ENCODE peak calls at places on chromosomes 2 and 18, in seven cellular contexts. One of them, this sample, is unnamed.

GRCh38 chr18:32353257-32353656 is 117.4 kb downstream of the GAREM1 start:
- DNase-seq in osteocyte: no peak
- DNase-seq in WERI-Rb-1: no peak
- DNase-seq in CD8-positive, alpha-beta T cell: no peak
- DNase-seq in mammary epithelial cell: no peak
- DNase-seq in lower lobe of right lung: no peak
- DNase-seq in NB4: no peak
- DNase-seq in this sample: no peak

GRCh38 chr18:3596324-3597158 is 146.6 kb downstream of the TGIF1 start:
- DNase-seq in lower lobe of right lung: peak
- DNase-seq in CD8-positive, alpha-beta T cell: no peak
- DNase-seq in osteocyte: no peak
- DNase-seq in NB4: peak
- DNase-seq in mammary epithelial cell: peak
- DNase-seq in WERI-Rb-1: peak
- DNase-seq in this sample: no peak

GRCh38 chr18:68588169-68588568 is 126.7 kb downstream of the TMX3 start:
- DNase-seq in CD8-positive, alpha-beta T cell: no peak
- DNase-seq in NB4: no peak
- DNase-seq in WERI-Rb-1: no peak
- DNase-seq in mammary epithelial cell: no peak
- DNase-seq in lower lobe of right lung: no peak
- DNase-seq in osteocyte: no peak
- DNase-seq in this sample: no peak

GRCh38 chr2:169237286-169237685 is 125.0 kb downstream of the LRP2 start:
- DNase-seq in WERI-Rb-1: no peak
- DNase-seq in NB4: no peak
- DNase-seq in lower lobe of right lung: no peak
- DNase-seq in mammary epithelial cell: no peak
- DNase-seq in osteocyte: no peak
- DNase-seq in CD8-positive, alpha-beta T cell: no peak
- DNase-seq in this sample: no peak

GRCh38 chr18:61893304-61893970 is 630 bp upstream of the RNF152 start:
- DNase-seq in CD8-positive, alpha-beta T cell: peak
- DNase-seq in WERI-Rb-1: peak
- DNase-seq in lower lobe of right lung: peak
- DNase-seq in osteocyte: peak
- DNase-seq in NB4: peak
- DNase-seq in mammary epithelial cell: peak
- DNase-seq in this sample: peak

GRCh38 chr2:72132981-72133720 is 14.5 kb downstream of the CYP26B1 start:
- DNase-seq in osteocyte: no peak
- DNase-seq in NB4: no peak
- DNase-seq in CD8-positive, alpha-beta T cell: no peak
- DNase-seq in WERI-Rb-1: peak
- DNase-seq in mammary epithelial cell: no peak
- DNase-seq in lower lobe of right lung: no peak
- DNase-seq in this sample: no peak

GRCh38 chr2:138021154-138021553 is 56.9 kb downstream of the HNMT start:
- DNase-seq in lower lobe of right lung: no peak
- DNase-seq in NB4: no peak
- DNase-seq in mammary epithelial cell: no peak
- DNase-seq in osteocyte: no peak
- DNase-seq in CD8-positive, alpha-beta T cell: no peak
- DNase-seq in WERI-Rb-1: no peak
- DNase-seq in this sample: no peak

GRCh38 chr18:50880108-50880465 is 1.2 kb downstream of the ME2 start:
- DNase-seq in lower lobe of right lung: no peak
- DNase-seq in NB4: peak
- DNase-seq in CD8-positive, alpha-beta T cell: no peak
- DNase-seq in WERI-Rb-1: no peak
- DNase-seq in osteocyte: no peak
- DNase-seq in mammary epithelial cell: no peak
- DNase-seq in this sample: no peak

GRCh38 chr2:37737507-37737906 is 66.1 kb upstream of the CDC42EP3 start:
- DNase-seq in mammary epithelial cell: no peak
- DNase-seq in CD8-positive, alpha-beta T cell: no peak
- DNase-seq in WERI-Rb-1: no peak
- DNase-seq in NB4: no peak
- DNase-seq in osteocyte: no peak
- DNase-seq in lower lobe of right lung: no peak
- DNase-seq in this sample: no peak

GRCh38 chr2:174750923-174751441 is 13.3 kb downstream of the CHRNA1 start:
- DNase-seq in mammary epithelial cell: no peak
- DNase-seq in CD8-positive, alpha-beta T cell: peak
- DNase-seq in lower lobe of right lung: no peak
- DNase-seq in osteocyte: no peak
- DNase-seq in NB4: no peak
- DNase-seq in WERI-Rb-1: no peak
- DNase-seq in this sample: no peak

GRCh38 chr2:187869195-187869594 is 315.0 kb upstream of the TFPI start:
- DNase-seq in osteocyte: no peak
- DNase-seq in mammary epithelial cell: no peak
- DNase-seq in CD8-positive, alpha-beta T cell: no peak
- DNase-seq in lower lobe of right lung: no peak
- DNase-seq in WERI-Rb-1: no peak
- DNase-seq in NB4: no peak
- DNase-seq in this sample: no peak

GRCh38 chr2:240873805-240874714 is 5.4 kb downstream of the AGXT start:
- DNase-seq in lower lobe of right lung: peak
- DNase-seq in CD8-positive, alpha-beta T cell: no peak
- DNase-seq in osteocyte: no peak
- DNase-seq in mammary epithelial cell: no peak
- DNase-seq in WERI-Rb-1: no peak
- DNase-seq in NB4: no peak
- DNase-seq in this sample: no peak

GRCh38 chr2:47309952-47310800 is 92.8 kb upstream of the MSH2 start:
- DNase-seq in osteocyte: no peak
- DNase-seq in CD8-positive, alpha-beta T cell: no peak
- DNase-seq in mammary epithelial cell: no peak
- DNase-seq in WERI-Rb-1: no peak
- DNase-seq in NB4: peak
- DNase-seq in lower lobe of right lung: peak
- DNase-seq in this sample: no peak

GRCh38 chr18:41993151-41993550 is 38.1 kb downstream of the PIK3C3 start:
- DNase-seq in mammary epithelial cell: no peak
- DNase-seq in WERI-Rb-1: no peak
- DNase-seq in CD8-positive, alpha-beta T cell: no peak
- DNase-seq in osteocyte: no peak
- DNase-seq in NB4: peak
- DNase-seq in lower lobe of right lung: no peak
- DNase-seq in this sample: no peak

GRCh38 chr18:21134895-21135294 is 23.3 kb upstream of the ROCK1 start:
- DNase-seq in NB4: peak
- DNase-seq in mammary epithelial cell: peak
- DNase-seq in CD8-positive, alpha-beta T cell: peak
- DNase-seq in lower lobe of right lung: no peak
- DNase-seq in WERI-Rb-1: no peak
- DNase-seq in osteocyte: no peak
- DNase-seq in this sample: no peak

GRCh38 chr2:105417789-105418475 is 19.1 kb upstream of the FHL2 start:
- DNase-seq in CD8-positive, alpha-beta T cell: no peak
- DNase-seq in lower lobe of right lung: no peak
- DNase-seq in NB4: peak
- DNase-seq in WERI-Rb-1: no peak
- DNase-seq in mammary epithelial cell: peak
- DNase-seq in osteocyte: no peak
- DNase-seq in this sample: no peak

GRCh38 chr2:144774786-144775185 is 254.9 kb upstream of the ZEB2 start:
- DNase-seq in NB4: peak
- DNase-seq in osteocyte: no peak
- DNase-seq in mammary epithelial cell: no peak
- DNase-seq in lower lobe of right lung: no peak
- DNase-seq in WERI-Rb-1: no peak
- DNase-seq in CD8-positive, alpha-beta T cell: no peak
- DNase-seq in this sample: no peak

GRCh38 chr2:105515581-105516415 is 116.9 kb upstream of the FHL2 start:
- DNase-seq in lower lobe of right lung: peak
- DNase-seq in mammary epithelial cell: peak
- DNase-seq in osteocyte: peak
- DNase-seq in CD8-positive, alpha-beta T cell: no peak
- DNase-seq in NB4: no peak
- DNase-seq in WERI-Rb-1: no peak
- DNase-seq in this sample: no peak

GRCh38 chr2:55460562-55460961 is 40.9 kb upstream of the CCDC88A start:
- DNase-seq in osteocyte: no peak
- DNase-seq in CD8-positive, alpha-beta T cell: no peak
- DNase-seq in lower lobe of right lung: no peak
- DNase-seq in mammary epithelial cell: peak
- DNase-seq in WERI-Rb-1: no peak
- DNase-seq in NB4: no peak
- DNase-seq in this sample: no peak

GRCh38 chr2:173210270-173211196 is 134.9 kb downstream of the MAP3K20 start:
- DNase-seq in osteocyte: peak
- DNase-seq in NB4: peak
- DNase-seq in mammary epithelial cell: peak
- DNase-seq in CD8-positive, alpha-beta T cell: peak
- DNase-seq in lower lobe of right lung: peak
- DNase-seq in WERI-Rb-1: peak
- DNase-seq in this sample: no peak

GRCh38 chr2:27131429-27131828 is 3.0 kb downstream of the PREB start:
- DNase-seq in CD8-positive, alpha-beta T cell: no peak
- DNase-seq in NB4: no peak
- DNase-seq in mammary epithelial cell: no peak
- DNase-seq in WERI-Rb-1: no peak
- DNase-seq in lower lobe of right lung: no peak
- DNase-seq in osteocyte: no peak
- DNase-seq in this sample: no peak

GRCh38 chr2:139867601-139868226 is 1087.5 kb upstream of the NXPH2 start:
- DNase-seq in mammary epithelial cell: no peak
- DNase-seq in osteocyte: no peak
- DNase-seq in lower lobe of right lung: no peak
- DNase-seq in NB4: no peak
- DNase-seq in CD8-positive, alpha-beta T cell: no peak
- DNase-seq in WERI-Rb-1: no peak
- DNase-seq in this sample: no peak

GRCh38 chr2:7685342-7686015 is 768.3 kb downstream of the RNF144A start:
- DNase-seq in NB4: no peak
- DNase-seq in osteocyte: no peak
- DNase-seq in lower lobe of right lung: no peak
- DNase-seq in CD8-positive, alpha-beta T cell: no peak
- DNase-seq in mammary epithelial cell: peak
- DNase-seq in WERI-Rb-1: no peak
- DNase-seq in this sample: no peak

GRCh38 chr2:67290451-67290991 is 106.6 kb upstream of the ETAA1 start:
- DNase-seq in CD8-positive, alpha-beta T cell: no peak
- DNase-seq in WERI-Rb-1: no peak
- DNase-seq in lower lobe of right lung: no peak
- DNase-seq in NB4: no peak
- DNase-seq in osteocyte: no peak
- DNase-seq in mammary epithelial cell: peak
- DNase-seq in this sample: no peak

GRCh38 chr2:9703085-9703641 is 72.4 kb upstream of the YWHAQ start:
- DNase-seq in lower lobe of right lung: peak
- DNase-seq in NB4: peak
- DNase-seq in osteocyte: peak
- DNase-seq in CD8-positive, alpha-beta T cell: peak
- DNase-seq in WERI-Rb-1: no peak
- DNase-seq in mammary epithelial cell: peak
- DNase-seq in this sample: no peak

DNA sequence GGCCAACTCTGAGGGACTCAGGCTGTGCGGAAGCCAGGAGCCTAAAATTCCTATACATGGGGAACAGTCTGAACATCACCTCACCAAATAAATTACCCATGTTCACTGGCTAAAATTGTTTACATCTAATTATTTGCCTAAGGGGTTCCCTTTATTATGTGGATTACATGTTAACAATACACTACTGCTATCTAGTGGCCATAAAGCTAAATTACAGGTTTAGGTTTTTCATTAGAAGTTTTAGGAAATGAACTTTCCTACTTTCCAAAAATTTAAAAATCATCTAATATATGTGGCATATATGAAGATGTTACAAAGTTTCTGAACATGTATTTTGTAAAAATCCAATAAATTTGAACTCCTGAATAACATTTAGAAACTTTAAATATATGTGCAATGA is 40.3 kb downstream of the PLA2R1 start:
- DNase-seq in lower lobe of right lung: no peak
- DNase-seq in NB4: peak
- DNase-seq in osteocyte: no peak
- DNase-seq in WERI-Rb-1: no peak
- DNase-seq in CD8-positive, alpha-beta T cell: no peak
- DNase-seq in mammary epithelial cell: no peak
- DNase-seq in this sample: no peak
- TF ChIP-seq CTCF in lower lobe of right lung: peak
- TF ChIP-seq CTCF in NB4: peak
- TF ChIP-seq CTCF in osteocyte: peak
- TF ChIP-seq CTCF in WERI-Rb-1: no peak
- TF ChIP-seq CTCF in CD8-positive, alpha-beta T cell: no peak
- TF ChIP-seq CTCF in mammary epithelial cell: peak
- TF ChIP-seq CTCF in this sample: peak

GRCh38 chr18:13003466-13003896 is 12.3 kb downstream of the CEP192 start:
- DNase-seq in WERI-Rb-1: peak
- DNase-seq in osteocyte: no peak
- DNase-seq in NB4: peak
- DNase-seq in CD8-positive, alpha-beta T cell: peak
- DNase-seq in mammary epithelial cell: peak
- DNase-seq in lower lobe of right lung: no peak
- DNase-seq in this sample: no peak
- TF ChIP-seq CTCF in WERI-Rb-1: peak
- TF ChIP-seq CTCF in osteocyte: peak
- TF ChIP-seq CTCF in NB4: peak
- TF ChIP-seq CTCF in CD8-positive, alpha-beta T cell: peak
- TF ChIP-seq CTCF in mammary epithelial cell: peak
- TF ChIP-seq CTCF in lower lobe of right lung: peak
- TF ChIP-seq CTCF in this sample: peak

GRCh38 chr18:64164883-64165282 is 16.0 kb upstream of the LINC00305 start:
- DNase-seq in CD8-positive, alpha-beta T cell: no peak
- DNase-seq in mammary epithelial cell: no peak
- DNase-seq in lower lobe of right lung: no peak
- DNase-seq in NB4: no peak
- DNase-seq in WERI-Rb-1: no peak
- DNase-seq in osteocyte: no peak
- DNase-seq in this sample: no peak
- TF ChIP-seq CTCF in CD8-positive, alpha-beta T cell: no peak
- TF ChIP-seq CTCF in mammary epithelial cell: no peak
- TF ChIP-seq CTCF in lower lobe of right lung: no peak
- TF ChIP-seq CTCF in NB4: no peak
- TF ChIP-seq CTCF in WERI-Rb-1: no peak
- TF ChIP-seq CTCF in osteocyte: no peak
- TF ChIP-seq CTCF in this sample: no peak

DNA sequence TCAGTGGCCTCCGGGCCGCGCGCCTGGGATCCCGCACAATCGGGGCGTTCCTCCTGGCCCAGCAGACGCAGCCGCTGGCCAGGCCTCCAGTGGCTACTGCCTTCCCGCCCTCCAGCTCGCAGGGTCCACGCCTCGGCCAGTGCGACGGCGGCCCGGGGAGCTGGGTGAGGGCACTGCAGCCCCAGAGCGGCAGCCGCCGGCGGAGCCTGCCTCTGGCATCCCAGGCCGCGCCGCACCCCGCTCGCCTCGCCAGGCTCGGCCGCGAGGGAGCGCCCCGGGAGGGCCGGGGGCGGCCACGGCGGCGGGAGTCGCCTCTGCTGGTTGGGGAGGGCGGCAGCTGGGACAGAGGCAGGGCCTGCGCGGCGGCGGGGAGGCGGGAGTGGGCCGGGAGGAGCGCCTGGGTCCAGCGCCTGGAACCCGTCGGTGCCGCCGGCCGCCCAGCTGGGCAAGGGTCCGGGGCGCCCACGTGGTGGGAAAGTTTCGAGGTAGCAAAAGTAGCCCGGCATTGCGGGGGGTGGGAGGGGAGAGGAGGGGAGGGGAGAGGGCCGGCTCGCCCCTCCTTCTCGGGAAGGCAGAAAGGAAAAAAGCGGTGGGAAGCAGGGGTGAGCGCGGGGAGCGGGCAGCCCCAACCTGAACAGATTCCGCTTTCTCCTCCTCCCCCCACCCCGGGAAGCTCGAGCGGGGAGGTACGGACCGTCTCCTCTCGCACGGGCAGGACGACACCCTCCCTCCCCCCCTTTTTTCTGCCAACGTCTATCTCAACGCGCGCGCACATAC is 1.5 kb upstream of the INHBB start:
- DNase-seq in osteocyte: no peak
- DNase-seq in mammary epithelial cell: no peak
- DNase-seq in CD8-positive, alpha-beta T cell: no peak
- DNase-seq in WERI-Rb-1: peak
- DNase-seq in NB4: peak
- DNase-seq in lower lobe of right lung: no peak
- DNase-seq in this sample: no peak
- TF ChIP-seq CTCF in osteocyte: no peak
- TF ChIP-seq CTCF in mammary epithelial cell: no peak
- TF ChIP-seq CTCF in CD8-positive, alpha-beta T cell: no peak
- TF ChIP-seq CTCF in WERI-Rb-1: no peak
- TF ChIP-seq CTCF in NB4: no peak
- TF ChIP-seq CTCF in lower lobe of right lung: no peak
- TF ChIP-seq CTCF in this sample: no peak

This sample was measured in type B pancreatic cell.